ENCODE peak calls at places on chromosome 7, in eight cellular contexts. One of them, this sample, is unnamed.

GRCh38 chr7:136174477-136174876 is 197.3 kb upstream of the MTPN start:
- DNase-seq in AML-193: no peak
- DNase-seq in effector memory CD8-positive, alpha-beta T cell: no peak
- DNase-seq in activated naive CD4-positive, alpha-beta T cell: no peak
- DNase-seq in skeletal muscle cell: no peak
- DNase-seq in T follicular helper cell: no peak
- DNase-seq in astrocyte: no peak
- DNase-seq in C1 segment of cervical spinal cord: no peak
- DNase-seq in this sample: no peak

GRCh38 chr7:106421181-106421762 is 136.5 kb upstream of the NAMPT start:
- DNase-seq in C1 segment of cervical spinal cord: peak; percentile 22
- DNase-seq in skeletal muscle cell: peak; percentile 93
- DNase-seq in astrocyte: peak; percentile 96
- DNase-seq in T follicular helper cell: no peak
- DNase-seq in activated naive CD4-positive, alpha-beta T cell: no peak
- DNase-seq in effector memory CD8-positive, alpha-beta T cell: no peak
- DNase-seq in AML-193: peak; percentile 87
- DNase-seq in this sample: peak; percentile 63

GRCh38 chr7:50577569-50577968 is 12.4 kb upstream of the DDC start:
- DNase-seq in T follicular helper cell: no peak
- DNase-seq in skeletal muscle cell: no peak
- DNase-seq in astrocyte: no peak
- DNase-seq in effector memory CD8-positive, alpha-beta T cell: no peak
- DNase-seq in activated naive CD4-positive, alpha-beta T cell: no peak
- DNase-seq in AML-193: no peak
- DNase-seq in C1 segment of cervical spinal cord: no peak
- DNase-seq in this sample: no peak

GRCh38 chr7:153188630-153189029 is 429.1 kb downstream of the ACTR3B start:
- DNase-seq in C1 segment of cervical spinal cord: no peak
- DNase-seq in effector memory CD8-positive, alpha-beta T cell: no peak
- DNase-seq in activated naive CD4-positive, alpha-beta T cell: no peak
- DNase-seq in AML-193: no peak
- DNase-seq in T follicular helper cell: no peak
- DNase-seq in skeletal muscle cell: no peak
- DNase-seq in astrocyte: no peak
- DNase-seq in this sample: no peak

GRCh38 chr7:218896-219580 is 26.7 kb downstream of the FAM20C start:
- DNase-seq in C1 segment of cervical spinal cord: no peak
- DNase-seq in T follicular helper cell: no peak
- DNase-seq in AML-193: no peak
- DNase-seq in effector memory CD8-positive, alpha-beta T cell: no peak
- DNase-seq in astrocyte: no peak
- DNase-seq in activated naive CD4-positive, alpha-beta T cell: no peak
- DNase-seq in skeletal muscle cell: no peak
- DNase-seq in this sample: no peak

GRCh38 chr7:690478-691360 is 35.8 kb upstream of the DNAAF5 start:
- DNase-seq in C1 segment of cervical spinal cord: no peak
- DNase-seq in T follicular helper cell: no peak
- DNase-seq in skeletal muscle cell: no peak
- DNase-seq in AML-193: no peak
- DNase-seq in astrocyte: no peak
- DNase-seq in effector memory CD8-positive, alpha-beta T cell: no peak
- DNase-seq in activated naive CD4-positive, alpha-beta T cell: no peak
- DNase-seq in this sample: no peak

GRCh38 chr7:151310578-151310977 is 31.0 kb upstream of the NUB1 start:
- DNase-seq in AML-193: peak; percentile 24
- DNase-seq in T follicular helper cell: no peak
- DNase-seq in activated naive CD4-positive, alpha-beta T cell: no peak
- DNase-seq in astrocyte: no peak
- DNase-seq in skeletal muscle cell: no peak
- DNase-seq in C1 segment of cervical spinal cord: no peak
- DNase-seq in effector memory CD8-positive, alpha-beta T cell: no peak
- DNase-seq in this sample: no peak

GRCh38 chr7:33258561-33258960 is 129.2 kb downstream of the BBS9 start:
- DNase-seq in AML-193: no peak
- DNase-seq in C1 segment of cervical spinal cord: no peak
- DNase-seq in effector memory CD8-positive, alpha-beta T cell: no peak
- DNase-seq in activated naive CD4-positive, alpha-beta T cell: no peak
- DNase-seq in skeletal muscle cell: no peak
- DNase-seq in T follicular helper cell: no peak
- DNase-seq in astrocyte: peak; percentile 75
- DNase-seq in this sample: no peak

GRCh38 chr7:132095111-132095765 is 481.0 kb downstream of the PLXNA4 start:
- DNase-seq in skeletal muscle cell: no peak
- DNase-seq in AML-193: no peak
- DNase-seq in astrocyte: no peak
- DNase-seq in activated naive CD4-positive, alpha-beta T cell: no peak
- DNase-seq in T follicular helper cell: no peak
- DNase-seq in effector memory CD8-positive, alpha-beta T cell: no peak
- DNase-seq in C1 segment of cervical spinal cord: no peak
- DNase-seq in this sample: no peak

GRCh38 chr7:20176552-20177242 is 40.5 kb downstream of the MACC1 start:
- DNase-seq in C1 segment of cervical spinal cord: no peak
- DNase-seq in AML-193: no peak
- DNase-seq in astrocyte: no peak
- DNase-seq in T follicular helper cell: no peak
- DNase-seq in effector memory CD8-positive, alpha-beta T cell: no peak
- DNase-seq in skeletal muscle cell: no peak
- DNase-seq in activated naive CD4-positive, alpha-beta T cell: no peak
- DNase-seq in this sample: no peak

GRCh38 chr7:38858281-38858884 is 50.6 kb downstream of the VPS41 start:
- DNase-seq in skeletal muscle cell: peak; percentile 5
- DNase-seq in astrocyte: peak; percentile 39
- DNase-seq in activated naive CD4-positive, alpha-beta T cell: no peak
- DNase-seq in C1 segment of cervical spinal cord: no peak
- DNase-seq in T follicular helper cell: no peak
- DNase-seq in AML-193: no peak
- DNase-seq in effector memory CD8-positive, alpha-beta T cell: no peak
- DNase-seq in this sample: no peak

GRCh38 chr7:134787064-134787463 is 7.6 kb downstream of the CALD1 start:
- DNase-seq in activated naive CD4-positive, alpha-beta T cell: no peak
- DNase-seq in astrocyte: no peak
- DNase-seq in effector memory CD8-positive, alpha-beta T cell: no peak
- DNase-seq in T follicular helper cell: no peak
- DNase-seq in skeletal muscle cell: no peak
- DNase-seq in AML-193: no peak
- DNase-seq in C1 segment of cervical spinal cord: no peak
- DNase-seq in this sample: no peak

GRCh38 chr7:9776900-9777299 is 1196.8 kb upstream of the PHF14 start:
- DNase-seq in effector memory CD8-positive, alpha-beta T cell: no peak
- DNase-seq in skeletal muscle cell: no peak
- DNase-seq in T follicular helper cell: no peak
- DNase-seq in C1 segment of cervical spinal cord: no peak
- DNase-seq in astrocyte: no peak
- DNase-seq in activated naive CD4-positive, alpha-beta T cell: no peak
- DNase-seq in AML-193: no peak
- DNase-seq in this sample: no peak

GRCh38 chr7:134995239-134996096 is 9.2 kb downstream of the AGBL3 start:
- DNase-seq in astrocyte: no peak
- DNase-seq in skeletal muscle cell: no peak
- DNase-seq in T follicular helper cell: no peak
- DNase-seq in C1 segment of cervical spinal cord: no peak
- DNase-seq in AML-193: no peak
- DNase-seq in effector memory CD8-positive, alpha-beta T cell: no peak
- DNase-seq in activated naive CD4-positive, alpha-beta T cell: no peak
- DNase-seq in this sample: no peak

GRCh38 chr7:28596245-28596935 is 184.1 kb downstream of the CREB5 start:
- DNase-seq in activated naive CD4-positive, alpha-beta T cell: no peak
- DNase-seq in C1 segment of cervical spinal cord: no peak
- DNase-seq in T follicular helper cell: no peak
- DNase-seq in effector memory CD8-positive, alpha-beta T cell: no peak
- DNase-seq in astrocyte: peak; percentile 27
- DNase-seq in AML-193: no peak
- DNase-seq in skeletal muscle cell: no peak
- DNase-seq in this sample: no peak

GRCh38 chr7:39507866-39508551 is 58.2 kb upstream of the YAE1 start:
- DNase-seq in activated naive CD4-positive, alpha-beta T cell: no peak
- DNase-seq in T follicular helper cell: no peak
- DNase-seq in effector memory CD8-positive, alpha-beta T cell: no peak
- DNase-seq in skeletal muscle cell: no peak
- DNase-seq in C1 segment of cervical spinal cord: peak; percentile 3
- DNase-seq in astrocyte: peak; percentile 57
- DNase-seq in AML-193: no peak
- DNase-seq in this sample: no peak

GRCh38 chr7:155811895-155812761 is at the start of gene SHH:
- DNase-seq in skeletal muscle cell: no peak
- DNase-seq in T follicular helper cell: no peak
- DNase-seq in astrocyte: no peak
- DNase-seq in activated naive CD4-positive, alpha-beta T cell: no peak
- DNase-seq in C1 segment of cervical spinal cord: no peak
- DNase-seq in effector memory CD8-positive, alpha-beta T cell: no peak
- DNase-seq in AML-193: no peak
- DNase-seq in this sample: no peak

GRCh38 chr7:111012152-111012551 is 78.8 kb upstream of the LRRN3 start:
- DNase-seq in T follicular helper cell: no peak
- DNase-seq in AML-193: no peak
- DNase-seq in skeletal muscle cell: no peak
- DNase-seq in C1 segment of cervical spinal cord: no peak
- DNase-seq in activated naive CD4-positive, alpha-beta T cell: no peak
- DNase-seq in astrocyte: no peak
- DNase-seq in effector memory CD8-positive, alpha-beta T cell: no peak
- DNase-seq in this sample: no peak